ENCODE peak calls at places on chromosome 18, in ten cellular contexts. L is right atrium auricular region, V is mucosa of descending colon, T is tibial artery, S is ovary, W is GM23248, D is astrocyte, J is testis, I is adrenal gland, O is foreskin keratinocyte. N is an unnamed sample.
A peak's percentile ranks its signal among the peaks of the same experiment; 100 is the strongest.

GRCh38 chr18:70363861-70364260 is 75.0 kb downstream of the SOCS6 start:
- DNase-seq in L (no peak), V (no peak), T (no peak), S (no peak), W (peak; percentile 61), D (peak; percentile 53), J (no peak), I (no peak), O (peak; percentile 39), N (no peak)

GRCh38 chr18:34002130-34002529 is 222.6 kb downstream of the NOL4 start:
- DNase-seq in L (no peak), V (no peak), T (no peak), S (no peak), W (no peak), D (no peak), J (no peak), I (no peak), O (no peak), N (no peak)

GRCh38 chr18:10164241-10165160 is 250.7 kb downstream of the VAPA start:
- DNase-seq in L (no peak), V (no peak), T (no peak), S (no peak), W (no peak), D (no peak), J (peak; percentile 27), I (no peak), O (no peak), N (no peak)

GRCh38 chr18:21747764-21748693 is 7.4 kb downstream of the MIB1 start:
- DNase-seq in L (no peak), V (no peak), T (no peak), S (no peak), W (no peak), D (no peak), J (no peak), I (no peak), O (no peak), N (no peak)

GRCh38 chr18:55579888-55580287 is 8.1 kb downstream of the TCF4 start:
- DNase-seq in L (no peak), V (no peak), T (no peak), S (no peak), W (peak; percentile 10), D (no peak), J (no peak), I (no peak), O (no peak), N (no peak)

GRCh38 chr18:11785444-11786055 is 65.7 kb upstream of the CHMP1B start:
- DNase-seq in L (no peak), V (no peak), T (no peak), S (no peak), W (no peak), D (no peak), J (no peak), I (no peak), O (no peak), N (no peak)

GRCh38 chr18:22347624-22348511 is 69.8 kb downstream of the CTAGE1 start:
- DNase-seq in L (no peak), V (peak; percentile 69), T (no peak), S (peak; percentile 53), W (peak; percentile 57), D (no peak), J (peak; percentile 61), I (no peak), O (no peak), N (no peak)

GRCh38 chr18:923144-923543 is 18.5 kb downstream of the ADCYAP1 start:
- DNase-seq in L (no peak), V (no peak), T (no peak), S (no peak), W (no peak), D (no peak), J (no peak), I (no peak), O (no peak), N (no peak)

GRCh38 chr18:499351-500229 is 911 bp downstream of the COLEC12 start:
- DNase-seq in L (no peak), V (no peak), T (no peak), S (no peak), W (peak; percentile 83), D (peak; percentile 93), J (no peak), I (no peak), O (peak; percentile 26), N (no peak)

GRCh38 chr18:31946305-31947046 is 3.5 kb upstream of the TRAPPC8 start:
- DNase-seq in L (no peak), V (no peak), T (no peak), S (no peak), W (no peak), D (no peak), J (no peak), I (no peak), O (no peak), N (no peak)

GRCh38 chr18:39935598-39935997 is 2019.4 kb upstream of the PIK3C3 start:
- DNase-seq in L (no peak), V (no peak), T (no peak), S (no peak), W (no peak), D (no peak), J (no peak), I (no peak), O (no peak), N (no peak)

GRCh38 chr18:987325-988186 is 82.9 kb downstream of the ADCYAP1 start:
- DNase-seq in L (no peak), V (no peak), T (no peak), S (no peak), W (peak; percentile 60), D (peak; percentile 95), J (no peak), I (no peak), O (no peak), N (no peak)

GRCh38 chr18:2961828-2962227 is 51.1 kb downstream of the LPIN2 start:
- DNase-seq in L (no peak), V (no peak), T (peak; percentile 52), S (no peak), W (peak; percentile 57), D (peak; percentile 60), J (peak; percentile 53), I (no peak), O (no peak), N (no peak)

GRCh38 chr18:7568426-7568825 is 1.3 kb downstream of the PTPRM start:
- DNase-seq in L (no peak), V (peak; percentile 44), T (peak; percentile 34), S (peak; percentile 58), W (peak; percentile 54), D (peak; percentile 25), J (peak; percentile 53), I (peak; percentile 52), O (peak; percentile 25), N (peak; percentile 47)

GRCh38 chr18:44803019-44803650 is 122.4 kb downstream of the SETBP1 start:
- DNase-seq in L (peak; percentile 67), V (peak; percentile 78), T (peak; percentile 80), S (peak; percentile 39), W (peak; percentile 67), D (peak; percentile 65), J (peak; percentile 83), I (no peak), O (no peak), N (peak; percentile 70)

GRCh38 chr18:44807766-44808165 is 127.1 kb downstream of the SETBP1 start:
- DNase-seq in L (no peak), V (no peak), T (no peak), S (no peak), W (no peak), D (no peak), J (no peak), I (no peak), O (no peak), N (no peak)

GRCh38 chr18:44804033-44804432 is 123.3 kb downstream of the SETBP1 start:
- DNase-seq in L (no peak), V (no peak), T (no peak), S (no peak), W (peak; percentile 41), D (no peak), J (no peak), I (no peak), O (no peak), N (no peak)

GRCh38 chr18:44805643-44806042 is 125.0 kb downstream of the SETBP1 start:
- DNase-seq in L (no peak), V (no peak), T (no peak), S (no peak), W (no peak), D (no peak), J (no peak), I (no peak), O (no peak), N (no peak)

DNA sequence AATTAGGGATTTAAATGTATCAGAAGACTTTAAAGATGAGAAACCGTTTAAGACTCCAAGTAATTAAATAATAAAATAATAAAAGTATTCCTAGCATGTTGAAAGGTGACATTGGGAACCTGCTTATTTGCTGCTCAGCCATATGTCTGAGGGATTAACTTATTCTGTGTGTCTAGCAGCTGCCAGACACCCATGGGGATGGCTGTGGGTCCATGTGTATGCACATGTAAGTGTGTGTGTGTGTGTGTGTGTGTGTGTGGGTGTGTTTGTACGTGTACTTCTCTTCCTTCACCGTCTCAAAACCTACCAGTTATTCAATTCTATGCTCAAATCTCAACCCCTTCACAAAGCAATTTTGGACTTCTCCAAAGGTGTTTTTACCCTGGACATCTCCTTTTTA is 124.5 kb downstream of the SETBP1 start:
- DNase-seq in L (no peak), V (no peak), T (no peak), S (no peak), W (no peak), D (no peak), J (no peak), I (no peak), O (no peak), N (no peak)
- H3K4me1 ChIP-seq in L (no peaks in the 10 kb centered on the region), V (peaks cover 42% of the 10 kb centered on the region), T (peaks cover 45% of the 10 kb centered on the region), S (peaks cover 6% of the 10 kb centered on the region), W (peaks cover 18% of the 10 kb centered on the region), D (peaks cover 10% of the 10 kb centered on the region), J (peaks cover 23% of the 10 kb centered on the region), I (no peaks in the 10 kb centered on the region), O (no peaks in the 10 kb centered on the region), N (peaks cover 16% of the 10 kb centered on the region)

DNA sequence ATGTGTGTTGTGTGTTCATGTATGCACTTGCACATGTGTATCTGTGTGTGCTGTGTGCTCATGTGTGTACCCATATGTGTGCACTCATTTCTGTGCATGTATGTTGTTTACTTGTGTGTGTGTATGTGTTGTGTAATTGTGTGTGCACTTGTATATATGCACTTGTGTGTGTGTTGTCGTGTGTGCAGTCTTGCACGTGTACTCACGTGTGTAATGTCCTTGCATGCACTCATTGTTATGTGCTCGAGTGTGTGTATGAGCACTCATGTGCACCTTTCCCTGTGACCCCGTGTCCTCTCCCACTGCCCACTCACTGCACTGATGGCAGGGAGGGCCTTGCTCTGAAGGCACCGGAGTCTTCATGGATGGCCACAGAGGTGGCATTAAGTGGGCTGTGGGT is 92.0 kb downstream of the SMIM21 start:
- DNase-seq in L (no peak), V (no peak), T (no peak), S (no peak), W (no peak), D (no peak), J (no peak), I (no peak), O (no peak), N (no peak)
- H3K4me1 ChIP-seq in L (no peaks in the 10 kb centered on the region), V (no peaks in the 10 kb centered on the region), T (no peaks in the 10 kb centered on the region), S (no peaks in the 10 kb centered on the region), W (no peaks in the 10 kb centered on the region), D (no peaks in the 10 kb centered on the region), J (no peaks in the 10 kb centered on the region), I (no peaks in the 10 kb centered on the region), O (no peaks in the 10 kb centered on the region), N (no peaks in the 10 kb centered on the region)

GRCh38 chr18:77058186-77058847 is 74.3 kb downstream of the MBP start:
- DNase-seq in L (no peak), V (peak; percentile 54), T (peak; percentile 69), S (no peak), W (no peak), D (no peak), J (peak; percentile 82), I (no peak), O (no peak), N (no peak)
- H3K4me1 ChIP-seq in L (no peaks in the 10 kb centered on the region), V (peaks cover 24% of the 10 kb centered on the region), T (peaks cover 11% of the 10 kb centered on the region), S (peaks cover 6% of the 10 kb centered on the region), W (peaks cover 17% of the 10 kb centered on the region), D (peaks cover 64% of the 10 kb centered on the region), J (peaks cover 46% of the 10 kb centered on the region), I (peaks cover 4% of the 10 kb centered on the region), O (peaks cover 3% of the 10 kb centered on the region), N (peaks cover 8% of the 10 kb centered on the region)

GRCh38 chr18:58545338-58546096 is 83.4 kb downstream of the ALPK2 start:
- DNase-seq in L (no peak), V (no peak), T (no peak), S (no peak), W (no peak), D (no peak), J (no peak), I (no peak), O (no peak), N (no peak)
- H3K4me1 ChIP-seq in L (no peaks in the 10 kb centered on the region), V (peaks cover 31% of the 10 kb centered on the region), T (no peaks in the 10 kb centered on the region), S (no peaks in the 10 kb centered on the region), W (peaks cover 21% of the 10 kb centered on the region), D (peaks cover 35% of the 10 kb centered on the region), J (no peaks in the 10 kb centered on the region), I (no peaks in the 10 kb centered on the region), O (peaks cover 47% of the 10 kb centered on the region), N (peaks cover 3% of the 10 kb centered on the region)